ENCODE peak calls at places on chromosomes 13 and 19, in five cellular contexts. P is omental fat pad, W is OCI-LY7, V is dermis microvascular lymphatic vessel endothelial cell, H is AG04450. A is an unnamed sample.

GRCh38 chr19:32662186-32662585 is 12.8 kb downstream of the ANKRD27 start:
- DNase-seq in P (no peak), W (peak; percentile 46), V (peak; percentile 90), H (no peak), A (peak; percentile 81)

GRCh38 chr19:30693179-30693578 is 321.0 kb downstream of the ZNF536 start:
- DNase-seq in P (no peak), W (no peak), V (no peak), H (no peak), A (no peak)

GRCh38 chr19:49356382-49356781 is 5.8 kb downstream of the TEAD2 start:
- DNase-seq in P (no peak), W (no peak), V (peak; percentile 19), H (no peak), A (no peak)

GRCh38 chr13:36778083-36778671 is 40.8 kb upstream of the RFXAP start:
- DNase-seq in P (no peak), W (no peak), V (no peak), H (peak; percentile 81), A (no peak)

GRCh38 chr19:39582442-39582841 is 19.9 kb upstream of the LGALS13 start:
- DNase-seq in P (no peak), W (no peak), V (no peak), H (no peak), A (no peak)

GRCh38 chr13:80359459-80360297 is 18.8 kb upstream of the SPRY2 start:
- DNase-seq in P (no peak), W (no peak), V (peak; percentile 40), H (no peak), A (no peak)

GRCh38 chr13:98975822-98976261 is 2.0 kb downstream of the DOCK9 start:
- DNase-seq in P (no peak), W (peak; percentile 46), V (peak; percentile 83), H (no peak), A (no peak)

GRCh38 chr13:24788538-24788937 is 24.6 kb downstream of the RNF17 start:
- DNase-seq in P (no peak), W (no peak), V (no peak), H (no peak), A (no peak)

GRCh38 chr13:102558029-102558428 is 38.8 kb upstream of the TPP2 start:
- DNase-seq in P (no peak), W (no peak), V (no peak), H (no peak), A (no peak)

GRCh38 chr19:8438236-8438635 is 6.5 kb upstream of the HNRNPM start:
- DNase-seq in P (no peak), W (no peak), V (no peak), H (no peak), A (no peak)

GRCh38 chr13:46575321-46575721 is 22.4 kb downstream of the LRCH1 start:
- DNase-seq in P (no peak), W (no peak), V (no peak), H (peak; percentile 46), A (no peak)

GRCh38 chr19:35869327-35870123 is 1.2 kb downstream of the APLP1 start:
- DNase-seq in P (peak; percentile 46), W (peak; percentile 87), V (peak; percentile 80), H (no peak), A (peak; percentile 30)

GRCh38 chr19:719081-719512 is 10.4 kb downstream of the PALM start:
- DNase-seq in P (no peak), W (no peak), V (no peak), H (no peak), A (no peak)

GRCh38 chr13:106310450-106310849 is 225.0 kb downstream of the EFNB2 start:
- DNase-seq in P (no peak), W (no peak), V (no peak), H (no peak), A (no peak)

GRCh38 chr19:38733493-38734175 is 10.6 kb downstream of the CAPN12 start:
- DNase-seq in P (no peak), W (peak; percentile 10), V (peak; percentile 30), H (no peak), A (no peak)

GRCh38 chr19:30696514-30696913 is 324.3 kb downstream of the ZNF536 start:
- DNase-seq in P (no peak), W (peak; percentile 10), V (no peak), H (no peak), A (no peak)

GRCh38 chr19:53908933-53909415 is at the start of gene CACNG7:
- DNase-seq in P (no peak), W (no peak), V (no peak), H (no peak), A (no peak)

GRCh38 chr13:65011403-65011802 is 2218.7 kb downstream of the PCDH9 start:
- DNase-seq in P (no peak), W (no peak), V (no peak), H (no peak), A (no peak)